ENCODE peak calls at places on chromosomes 3 and 15, in four cellular contexts. O is K562, G is GM12878, I is HCT116. E is an unnamed sample.

GRCh38 chr3:56702487-56703315 is 19.6 kb upstream of the TASOR start:
- DNase-seq in O (peak; percentile 7), G (no peak), I (peak; percentile 61), E (peak; percentile 63)

GRCh38 chr3:78139166-78139565 is 1099.3 kb downstream of the ROBO2 start:
- DNase-seq in O (no peak), G (no peak), I (no peak), E (no peak)

GRCh38 chr3:189311521-189311920 is 139.8 kb downstream of the TPRG1 start:
- DNase-seq in O (no peak), G (no peak), I (no peak), E (no peak)

GRCh38 chr3:179672918-179673317 is 20.1 kb downstream of the USP13 start:
- DNase-seq in O (no peak), G (no peak), I (no peak), E (no peak)

GRCh38 chr3:99925584-99925983 is 107.9 kb downstream of the CMSS1 start:
- DNase-seq in O (no peak), G (no peak), I (no peak), E (no peak)

GRCh38 chr3:111592941-111593340 is 2.2 kb downstream of the ZBED2 start:
- DNase-seq in O (no peak), G (no peak), I (no peak), E (no peak)

GRCh38 chr3:66312039-66312438 is 91.2 kb downstream of the SLC25A26 start:
- DNase-seq in O (no peak), G (no peak), I (no peak), E (no peak)

GRCh38 chr3:186857743-186858142 is 15.2 kb downstream of the ADIPOQ start:
- DNase-seq in O (no peak), G (no peak), I (no peak), E (no peak)

GRCh38 chr3:125110876-125111480 is 55.2 kb upstream of the HEG1 start:
- DNase-seq in O (no peak), G (peak; percentile 55), I (no peak), E (no peak)

GRCh38 chr3:14555835-14556234 is 15.7 kb upstream of the GRIP2 start:
- DNase-seq in O (no peak), G (no peak), I (no peak), E (no peak)

GRCh38 chr3:184160456-184160855 is 5.3 kb downstream of the DVL3 start:
- DNase-seq in O (no peak), G (no peak), I (no peak), E (no peak)

GRCh38 chr15:73598540-73599195 is 34.5 kb downstream of the NPTN start:
- DNase-seq in O (no peak), G (no peak), I (no peak), E (no peak)

GRCh38 chr3:101182734-101183133 is 137.6 kb downstream of the IMPG2 start:
- DNase-seq in O (no peak), G (no peak), I (no peak), E (no peak)

GRCh38 chr3:55637906-55638635 is 151.0 kb upstream of the WNT5A start:
- DNase-seq in O (no peak), G (no peak), I (no peak), E (no peak)

GRCh38 chr3:4981688-4982494 is 2.7 kb downstream of the BHLHE40 start:
- DNase-seq in O (no peak), G (no peak), I (no peak), E (peak; percentile 70)

GRCh38 chr3:114310701-114311100 is 16.9 kb downstream of the TIGIT start:
- DNase-seq in O (no peak), G (no peak), I (no peak), E (no peak)

GRCh38 chr3:182259579-182259978 is 533.7 kb upstream of the ATP11B start:
- DNase-seq in O (no peak), G (no peak), I (no peak), E (no peak)

GRCh38 chr15:63504979-63505841 is 817 bp downstream of the USP3 start:
- DNase-seq in O (peak; percentile 76), G (no peak), I (no peak), E (peak; percentile 64)

GRCh38 chr3:59056706-59057105 is 6.9 kb upstream of the CFAP20DC start:
- DNase-seq in O (no peak), G (no peak), I (no peak), E (no peak)

GRCh38 chr3:172692751-172693310 is 18.0 kb downstream of the NCEH1 start:
- DNase-seq in O (no peak), G (no peak), I (no peak), E (no peak)

GRCh38 chr3:194142156-194142910 is 6.4 kb downstream of the HES1 start:
- DNase-seq in O (no peak), G (no peak), I (no peak), E (no peak)

GRCh38 chr3:184158394-184158793 is 3.2 kb downstream of the DVL3 start:
- DNase-seq in O (no peak), G (no peak), I (no peak), E (no peak)

GRCh38 chr3:184241447-184242296 is 7.1 kb downstream of the ALG3 start:
- DNase-seq in O (peak; percentile 65), G (no peak), I (no peak), E (peak; percentile 86)

GRCh38 chr3:184168363-184169120 is 6.1 kb upstream of the AP2M1 start:
- DNase-seq in O (no peak), G (no peak), I (no peak), E (no peak)

GRCh38 chr15:50231761-50232160 is 33.8 kb downstream of the HDC start:
- DNase-seq in O (no peak), G (no peak), I (no peak), E (no peak)

GRCh38 chr15:74781673-74782595 is at the start of gene CSK:
- DNase-seq in O (peak; percentile 95), G (no peak), I (no peak), E (no peak)

GRCh38 chr3:87006844-87007439 is 16.0 kb upstream of the VGLL3 start:
- DNase-seq in O (no peak), G (no peak), I (no peak), E (no peak)
- TF ChIP-seq ATF3 in O (no peak), G (no peak), I (no peak), E (no peak)

DNA sequence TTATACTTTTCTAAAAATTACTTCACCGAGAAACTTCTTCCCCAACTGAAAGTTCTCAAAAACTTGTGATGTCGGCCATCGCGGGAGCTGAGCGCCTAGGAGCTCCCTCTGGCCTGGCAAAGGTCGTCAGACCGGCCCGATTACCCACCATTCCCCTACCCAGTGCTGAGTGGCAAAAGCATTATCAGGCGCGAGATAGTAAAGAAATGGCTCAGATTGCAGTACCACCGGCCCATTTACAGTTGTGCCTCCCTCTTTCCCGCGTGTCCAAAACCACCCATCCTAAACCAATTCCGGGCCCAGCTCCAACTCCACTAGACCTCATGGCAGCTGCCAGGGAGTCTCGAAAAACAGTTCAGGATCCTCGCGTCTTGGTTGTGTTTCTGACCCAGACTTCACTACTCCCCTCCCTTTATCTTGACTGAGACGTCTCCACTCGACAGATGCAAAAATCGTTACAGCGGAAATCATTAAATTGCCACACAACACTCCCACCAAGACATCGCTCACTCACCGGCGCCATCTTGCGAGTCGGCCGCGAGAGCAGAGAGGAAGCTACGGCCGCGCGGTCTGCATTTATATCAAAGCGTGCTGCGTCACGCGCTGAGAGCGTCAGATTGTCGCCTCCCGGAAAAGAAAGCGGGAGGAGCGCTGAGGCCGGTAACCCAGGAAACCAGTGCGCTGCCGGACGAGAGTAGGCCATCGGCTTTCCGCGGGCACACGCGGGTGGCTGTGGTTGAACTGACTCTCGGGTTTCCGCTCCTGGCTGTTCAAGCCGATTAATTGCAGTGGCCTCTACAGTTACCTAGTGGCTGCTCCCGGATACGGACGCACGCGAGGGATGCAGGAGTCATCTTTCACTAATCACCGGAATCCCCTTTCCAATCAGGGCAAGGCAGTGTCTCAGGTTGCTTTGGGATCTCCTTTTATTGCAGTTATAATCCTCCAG is at the start of gene RPL22L1:
- DNase-seq in O (peak; percentile 81), G (peak; percentile 91), I (peak; percentile 91), E (peak; percentile 90)
- TF ChIP-seq REST in O (peak; percentile 14), G (peak; percentile 23), I (no peak), E (peak; percentile 79)

DNA sequence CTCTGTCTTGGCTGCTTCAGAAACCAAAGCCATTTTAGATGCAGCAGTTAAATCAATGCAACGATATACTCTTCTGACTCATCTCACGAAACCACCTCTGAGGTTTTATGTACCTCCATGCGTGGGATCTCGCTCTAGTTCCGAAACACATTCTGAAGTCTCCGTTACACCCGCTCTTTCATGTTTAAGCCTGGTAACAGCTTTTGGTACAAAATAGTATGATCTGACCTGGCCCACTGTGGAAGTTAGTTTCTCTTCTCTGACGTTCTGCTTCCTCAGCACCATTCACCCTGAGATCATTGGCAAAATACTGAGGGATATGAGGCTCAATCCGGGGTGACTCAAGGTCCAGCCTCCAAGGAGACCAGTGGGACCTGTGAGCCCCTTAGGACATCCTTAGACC is 121.9 kb downstream of the TMEM266 start:
- DNase-seq in O (no peak), G (peak; percentile 78), I (no peak), E (no peak)
- TF ChIP-seq ATF3 in O (no peak), G (no peak), I (no peak), E (no peak)

DNA sequence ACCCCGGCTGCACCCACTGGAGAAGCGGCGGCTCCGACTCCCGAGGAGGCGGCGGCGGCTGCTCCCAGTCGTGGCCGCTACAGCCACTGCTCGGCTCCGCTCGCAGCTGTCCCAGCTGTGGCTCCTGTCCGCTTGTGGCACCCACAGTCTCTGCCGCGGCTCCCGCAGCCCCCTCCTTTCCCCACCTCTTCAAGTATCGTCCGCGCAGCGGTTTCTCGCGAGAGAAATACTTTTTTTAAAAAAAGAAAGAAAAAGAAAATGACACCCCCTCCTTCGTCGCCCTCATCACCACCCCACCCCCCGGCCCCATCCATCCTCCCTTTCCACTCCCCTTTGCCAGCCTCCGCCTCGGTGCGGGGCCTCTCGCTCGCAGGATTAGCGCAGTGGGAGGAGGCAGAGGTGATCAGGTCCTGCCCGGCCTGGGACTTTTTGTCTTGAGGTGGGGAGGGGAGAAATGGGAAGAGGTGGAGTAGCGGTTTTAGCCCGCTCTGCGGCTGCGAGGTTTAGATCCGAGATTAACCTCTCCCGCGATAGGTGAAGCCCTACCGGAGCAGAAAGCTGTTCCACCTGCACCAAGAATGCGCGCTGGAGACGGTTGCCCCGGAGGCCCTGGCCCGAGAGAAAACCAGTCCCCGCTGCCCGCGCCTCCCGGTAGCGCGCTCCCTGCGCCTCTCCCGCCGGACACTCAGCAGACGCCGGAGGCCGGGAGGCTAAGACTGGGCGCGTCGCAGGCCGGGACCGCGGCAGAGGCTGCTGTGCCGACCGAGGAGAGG is at the start of gene FBN1:
- DNase-seq in O (no peak), G (peak; percentile 33), I (no peak), E (peak; percentile 15)
- TF ChIP-seq REST in O (no peak), G (no peak), I (no peak), E (no peak)